ENCODE peak calls at places on chromosome 1, in nine cellular contexts. S is neuronal stem cell, U is osteocyte, A is NCI-H1092, K is COLO829, M is iris pigment epithelial cell, L is T-helper 17 cell, Z is left ventricle myocardium superior, Q is GM23248. N is an unnamed sample.

GRCh38 chr1:57393058-57393457 is 30.8 kb downstream of the DAB1 start:
- DNase-seq in S (no peak), M (no peak), Z (no peak), A (no peak), K (no peak), U (no peak), Q (peak; percentile 1), L (no peak), N (no peak)

GRCh38 chr1:168441745-168442144 is 102.1 kb downstream of the XCL2 start:
- DNase-seq in S (no peak), Z (no peak), K (no peak), M (no peak), U (no peak), Q (no peak), A (no peak), L (no peak), N (no peak)

GRCh38 chr1:168443899-168444298 is 99.9 kb downstream of the XCL2 start:
- DNase-seq in Q (no peak), Z (no peak), A (no peak), U (no peak), L (no peak), K (no peak), M (no peak), S (no peak), N (peak; percentile 66)

GRCh38 chr1:163565171-163565570 is 243.4 kb downstream of the NUF2 start:
- DNase-seq in A (no peak), K (no peak), U (no peak), Z (no peak), M (no peak), L (no peak), S (no peak), Q (no peak), N (no peak)

GRCh38 chr1:14782741-14783591 is 184.5 kb downstream of the KAZN start:
- DNase-seq in A (no peak), K (no peak), L (no peak), U (no peak), Z (no peak), Q (no peak), S (no peak), M (peak; percentile 24), N (no peak)

GRCh38 chr1:64474639-64475038 is 4.7 kb downstream of the CACHD1 start:
- DNase-seq in M (no peak), A (no peak), L (no peak), S (no peak), Q (peak; percentile 24), K (no peak), U (no peak), Z (peak; percentile 77), N (no peak)

GRCh38 chr1:228228601-228229074 is 20.8 kb downstream of the OBSCN start:
- DNase-seq in A (no peak), Q (peak; percentile 95), S (no peak), L (no peak), K (no peak), M (peak; percentile 97), U (no peak), Z (no peak), N (no peak)

GRCh38 chr1:208604295-208604694 is 360.1 kb upstream of the PLXNA2 start:
- DNase-seq in Z (no peak), S (no peak), M (peak; percentile 70), A (no peak), Q (no peak), U (no peak), L (no peak), K (peak; percentile 70), N (no peak)

GRCh38 chr1:181255270-181255929 is 166.9 kb downstream of the IER5 start:
- DNase-seq in M (peak; percentile 97), Q (peak; percentile 98), S (no peak), U (peak; percentile 36), L (no peak), Z (no peak), K (peak; percentile 28), A (no peak), N (no peak)

GRCh38 chr1:28200234-28200873 is 23.9 kb upstream of the PTAFR start:
- DNase-seq in L (no peak), Q (no peak), U (no peak), A (no peak), S (no peak), M (no peak), Z (no peak), K (no peak), N (no peak)

GRCh38 chr1:61978866-61979265 is 215.8 kb upstream of the L1TD1 start:
- DNase-seq in M (no peak), A (no peak), K (peak; percentile 14), U (no peak), Q (no peak), L (no peak), Z (no peak), S (no peak), N (no peak)

GRCh38 chr1:62131093-62131725 is 63.4 kb upstream of the L1TD1 start:
- DNase-seq in Q (peak; percentile 78), S (peak; percentile 46), L (no peak), Z (no peak), M (peak; percentile 72), K (peak; percentile 60), U (no peak), A (peak; percentile 9), N (peak; percentile 22)

GRCh38 chr1:11806307-11806936 is 431 bp downstream of the CLCN6 start:
- DNase-seq in U (no peak), K (peak; percentile 50), M (peak; percentile 44), S (no peak), Z (no peak), L (no peak), Q (peak; percentile 73), A (peak; percentile 18), N (no peak)

GRCh38 chr1:180231506-180232420 is 1.7 kb downstream of the LHX4 start:
- DNase-seq in S (no peak), A (no peak), U (no peak), M (peak; percentile 42), K (no peak), Z (no peak), Q (peak; percentile 55), L (no peak), N (no peak)

GRCh38 chr1:228837817-228838716 is 102.8 kb downstream of the RHOU start:
- DNase-seq in A (no peak), M (peak; percentile 97), Z (no peak), U (no peak), L (no peak), Q (peak; percentile 78), S (peak; percentile 42), K (no peak), N (no peak)

GRCh38 chr1:116360435-116361173 is 12.4 kb upstream of the ATP1A1 start:
- DNase-seq in K (no peak), L (no peak), M (peak; percentile 27), Z (no peak), U (no peak), S (no peak), A (no peak), Q (peak; percentile 51), N (no peak)

GRCh38 chr1:62621907-62622306 is 24.6 kb downstream of the ANGPTL3 start:
- DNase-seq in M (peak; percentile 98), A (no peak), U (no peak), Q (peak; percentile 96), K (peak; percentile 35), S (no peak), L (no peak), Z (no peak), N (no peak)

GRCh38 chr1:1833456-1833855 is 55.2 kb upstream of the NADK start:
- DNase-seq in A (no peak), M (no peak), Q (no peak), S (no peak), U (no peak), Z (no peak), K (no peak), L (no peak), N (no peak)

GRCh38 chr1:227884370-227885134 is 63.2 kb downstream of the WNT9A start:
- DNase-seq in U (no peak), Z (no peak), S (no peak), L (no peak), A (no peak), K (no peak), Q (no peak), M (no peak), N (no peak)

GRCh38 chr1:223712184-223712855 is at the start of gene CAPN2:
- DNase-seq in Q (peak; percentile 98), U (peak; percentile 95), M (peak; percentile 91), A (peak; percentile 50), S (peak; percentile 64), K (peak; percentile 73), L (peak; percentile 62), Z (peak; percentile 94), N (peak; percentile 67)